ENCODE peak calls at places on chromosome 19, in nine cellular contexts. A is IMR-90; Z is CD8-positive, alpha-beta memory T cell; G is mucosa of descending colon; I is effector memory CD4-positive, alpha-beta T cell; P is CD8-positive, alpha-beta T cell; T is neural progenitor cell; W is cardiac muscle cell; N is thoracic aorta. K is an unnamed sample.
A peak's percentile ranks its signal among the peaks of the same experiment; 100 is the strongest.

GRCh38 chr19:54415208-54415900 is at the start of gene TTYH1:
- DNase-seq in T (peak; percentile 78), I (no peak), P (peak; percentile 26), Z (no peak), A (no peak), N (no peak), G (no peak), W (no peak), K (peak; percentile 68)

GRCh38 chr19:56105090-56105701 is 15.9 kb downstream of the ZNF787 start:
- DNase-seq in I (peak; percentile 22), A (peak; percentile 33), W (peak; percentile 78), P (peak; percentile 24), Z (no peak), T (peak; percentile 87), G (peak; percentile 92), N (peak; percentile 30), K (peak; percentile 84)

GRCh38 chr19:13094285-13094595 is 8.4 kb downstream of the LYL1 start:
- DNase-seq in T (no peak), G (peak; percentile 52), I (no peak), Z (no peak), A (no peak), P (no peak), W (no peak), N (no peak), K (no peak)

GRCh38 chr19:13931582-13932378 is 6.4 kb downstream of the PODNL1 start:
- DNase-seq in N (no peak), I (no peak), T (no peak), P (no peak), Z (no peak), A (no peak), G (no peak), W (no peak), K (no peak)

GRCh38 chr19:33414667-33415605 is 41.4 kb downstream of the CEBPG start:
- DNase-seq in N (no peak), W (no peak), P (no peak), A (no peak), I (no peak), T (no peak), G (no peak), Z (peak; percentile 44), K (no peak)

GRCh38 chr19:16830679-16831078 is 1.5 kb downstream of the SIN3B start:
- DNase-seq in Z (no peak), A (peak; percentile 40), W (no peak), N (no peak), G (no peak), I (no peak), T (no peak), P (no peak), K (no peak)

GRCh38 chr19:30391052-30391451 is 18.9 kb downstream of the ZNF536 start:
- DNase-seq in W (no peak), I (no peak), G (no peak), P (no peak), T (no peak), Z (no peak), N (no peak), A (no peak), K (no peak)

GRCh38 chr19:46798713-46799112 is 10.3 kb upstream of the SLC1A5 start:
- DNase-seq in I (no peak), Z (no peak), A (no peak), N (no peak), P (no peak), T (no peak), W (no peak), G (no peak), K (no peak)

GRCh38 chr19:17575871-17576757 is 20.7 kb downstream of the COLGALT1 start:
- DNase-seq in I (no peak), T (no peak), W (no peak), A (no peak), Z (no peak), P (no peak), N (no peak), G (no peak), K (no peak)

GRCh38 chr19:17078920-17079709 is 3.5 kb downstream of the MYO9B start:
- DNase-seq in I (no peak), T (peak; percentile 51), G (no peak), Z (no peak), A (peak; percentile 31), N (no peak), W (no peak), P (no peak), K (no peak)

GRCh38 chr19:3516675-3517207 is 10.6 kb downstream of the FZR1 start:
- DNase-seq in P (peak; percentile 29), G (no peak), A (no peak), I (no peak), Z (peak; percentile 77), W (no peak), N (no peak), T (no peak), K (no peak)

GRCh38 chr19:8393871-8394250 is 3.7 kb downstream of the RAB11B start:
- DNase-seq in W (no peak), G (peak; percentile 14), P (no peak), N (no peak), T (no peak), A (no peak), I (no peak), Z (no peak), K (no peak)

GRCh38 chr19:51552996-51553725 is 17.9 kb upstream of the ZNF175 start:
- DNase-seq in P (peak; percentile 20), A (peak; percentile 47), G (peak; percentile 74), W (peak; percentile 80), T (peak; percentile 88), Z (no peak), I (no peak), N (no peak), K (peak; percentile 83)

GRCh38 chr19:48510421-48511268 is 990 bp downstream of the LMTK3 start:
- DNase-seq in W (peak; percentile 69), I (peak; percentile 67), P (peak; percentile 69), N (no peak), T (peak; percentile 87), A (peak; percentile 39), G (peak; percentile 75), Z (peak; percentile 86), K (no peak)

GRCh38 chr19:38559428-38560401 is 58.0 kb downstream of the MAP4K1 start:
- DNase-seq in I (no peak), N (no peak), W (no peak), Z (peak; percentile 79), G (no peak), T (no peak), P (peak; percentile 23), A (no peak), K (no peak)

GRCh38 chr19:57746580-57747471 is at the start of gene ZNF776:
- DNase-seq in N (peak; percentile 54), G (peak; percentile 75), T (peak; percentile 95), A (peak; percentile 89), W (peak; percentile 93), I (peak; percentile 74), P (peak; percentile 75), Z (peak; percentile 88), K (peak; percentile 85)

GRCh38 chr19:4099054-4099764 is 24.7 kb downstream of the MAP2K2 start:
- DNase-seq in G (no peak), I (no peak), Z (no peak), T (no peak), P (no peak), N (no peak), W (no peak), A (no peak), K (peak; percentile 78)

GRCh38 chr19:48391100-48392005 is at the start of gene KDELR1:
- DNase-seq in W (peak; percentile 87), I (peak; percentile 57), A (peak; percentile 60), T (peak; percentile 84), N (no peak), Z (peak; percentile 80), P (peak; percentile 67), G (peak; percentile 88), K (peak; percentile 84)

GRCh38 chr19:18153555-18154134 is 682 bp downstream of the PIK3R2 start:
- DNase-seq in W (no peak), I (peak; percentile 31), T (peak; percentile 46), N (no peak), Z (no peak), G (peak; percentile 73), P (peak; percentile 16), A (no peak), K (peak; percentile 86)

GRCh38 chr19:8323781-8324185 is 2.5 kb downstream of the RPS28 start:
- DNase-seq in G (no peak), T (no peak), N (no peak), P (no peak), W (no peak), I (no peak), A (no peak), Z (no peak), K (no peak)

GRCh38 chr19:45408121-45408520 is 1.7 kb downstream of the POLR1G start:
- DNase-seq in P (no peak), W (no peak), I (no peak), Z (no peak), G (no peak), T (no peak), N (no peak), A (no peak), K (no peak)
- H3K4me1 ChIP-seq in P (peaks cover 25% of the 10 kb centered on the region), W (peaks cover 8% of the 10 kb centered on the region), I (peaks cover 32% of the 10 kb centered on the region), Z (peaks cover 26% of the 10 kb centered on the region), G (peaks cover 22% of the 10 kb centered on the region), T (peaks cover 15% of the 10 kb centered on the region), N (peaks cover 31% of the 10 kb centered on the region), A (peaks cover 5% of the 10 kb centered on the region), K (peaks cover 48% of the 10 kb centered on the region)

GRCh38 chr19:42508892-42509444 is 19.3 kb downstream of the CEACAM1 start:
- DNase-seq in Z (no peak), T (no peak), W (no peak), N (no peak), P (no peak), I (no peak), G (no peak), A (no peak), K (no peak)
- H3K4me1 ChIP-seq in Z (no peaks in the 10 kb centered on the region), T (no peaks in the 10 kb centered on the region), W (no peaks in the 10 kb centered on the region), N (no peaks in the 10 kb centered on the region), P (no peaks in the 10 kb centered on the region), I (no peaks in the 10 kb centered on the region), G (no peaks in the 10 kb centered on the region), A (no peaks in the 10 kb centered on the region), K (no peaks in the 10 kb centered on the region)

DNA sequence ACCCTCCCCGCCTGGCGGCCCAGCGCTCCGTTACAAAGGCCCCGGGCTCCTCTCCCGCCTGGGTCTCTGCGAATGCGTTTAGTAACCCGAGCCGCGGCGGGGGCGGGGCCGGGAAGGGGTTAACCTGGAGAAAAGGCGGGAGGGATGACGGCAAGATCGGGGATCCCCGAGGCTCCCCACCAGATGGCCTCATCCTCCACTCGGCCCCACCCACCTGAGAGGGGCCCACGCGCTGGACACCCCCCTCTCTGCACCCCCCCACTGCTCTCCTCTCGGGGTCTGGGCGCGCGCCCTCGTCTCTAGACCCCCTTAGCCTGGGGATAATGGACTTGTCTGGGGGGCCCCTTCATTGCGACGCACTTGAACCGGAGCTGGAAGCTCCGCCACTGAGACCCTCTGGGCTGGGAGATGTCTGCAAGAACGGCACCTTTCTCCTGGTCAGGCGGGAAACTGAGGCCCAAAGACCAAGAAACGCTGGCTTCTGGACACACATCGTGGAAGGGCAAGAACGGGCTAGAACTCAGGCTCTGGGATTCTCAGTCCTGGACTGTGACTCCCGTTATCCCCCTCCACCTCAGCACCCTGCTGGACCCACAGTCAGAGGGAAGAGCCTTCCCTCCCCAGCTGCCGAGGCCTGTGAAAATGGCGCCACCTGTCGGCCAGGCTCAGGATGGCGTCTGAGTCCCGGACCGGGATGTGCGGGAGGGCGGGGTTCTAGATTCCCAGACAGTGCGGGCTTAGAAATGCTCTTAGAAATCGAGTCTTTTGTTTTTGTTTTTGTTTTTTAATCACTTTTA is 2.9 kb upstream of the LTBP4 start:
- DNase-seq in A (peak; percentile 87), N (peak; percentile 69), G (peak; percentile 95), P (peak; percentile 81), Z (peak; percentile 86), W (peak; percentile 92), T (peak; percentile 96), I (peak; percentile 77), K (peak; percentile 85)
- H3K4me1 ChIP-seq in A (peaks cover 16% of the 10 kb centered on the region), N (peaks cover 46% of the 10 kb centered on the region), G (peaks cover 42% of the 10 kb centered on the region), P (peaks cover 63% of the 10 kb centered on the region), Z (peaks cover 56% of the 10 kb centered on the region), W (peaks cover 32% of the 10 kb centered on the region), T (peaks cover 47% of the 10 kb centered on the region), I (peaks cover 57% of the 10 kb centered on the region), K (peaks cover 64% of the 10 kb centered on the region)

GRCh38 chr19:1511989-1512338 is 855 bp downstream of the ADAMTSL5 start:
- DNase-seq in N (no peak), I (no peak), G (no peak), P (no peak), T (no peak), Z (no peak), A (no peak), W (no peak), K (no peak)
- H3K4me1 ChIP-seq in N (peaks cover 24% of the 10 kb centered on the region), I (peaks cover 14% of the 10 kb centered on the region), G (peaks cover 4% of the 10 kb centered on the region), P (peaks cover 28% of the 10 kb centered on the region), T (peaks cover 13% of the 10 kb centered on the region), Z (peaks cover 16% of the 10 kb centered on the region), A (peaks cover 6% of the 10 kb centered on the region), W (no peaks in the 10 kb centered on the region), K (peaks cover 22% of the 10 kb centered on the region)